ENCODE peak calls at places on chromosomes 3 and 15, in six cellular contexts. U, W, M, Z, G and P are unnamed samples.

GRCh38 chr15:89492111-89492641 is 4.2 kb downstream of the RHCG start:
- DNase-seq in G (peak), W (no peak), U (no peak), M (no peak), Z (peak), P (no peak)

GRCh38 chr3:61954097-61954528 is 392.7 kb downstream of the PTPRG start:
- DNase-seq in G (no peak), Z (peak), M (no peak), W (no peak), U (no peak), P (no peak)

GRCh38 chr3:38003371-38003816 is 12.8 kb downstream of the VILL start:
- DNase-seq in G (peak), W (peak), M (peak), Z (peak), U (peak), P (no peak)

GRCh38 chr15:82158811-82159210 is 103.7 kb downstream of the EFL1 start:
- DNase-seq in Z (peak), M (no peak), U (no peak), G (no peak), W (no peak), P (no peak)

GRCh38 chr3:10772230-10773161 is 43.5 kb upstream of the SLC6A11 start:
- DNase-seq in M (no peak), Z (no peak), U (no peak), W (no peak), G (peak), P (peak)

GRCh38 chr15:50315814-50316630 is 39.0 kb downstream of the GABPB1 start:
- DNase-seq in W (no peak), M (no peak), U (peak), Z (peak), G (peak), P (no peak)

GRCh38 chr15:68614621-68615035 is 35.8 kb downstream of the CORO2B start:
- DNase-seq in M (no peak), Z (peak), G (peak), U (no peak), W (no peak), P (no peak)

GRCh38 chr15:29103825-29104565 is 165.6 kb downstream of the NSMCE3 start:
- DNase-seq in U (peak), W (no peak), Z (peak), M (peak), G (peak), P (peak)

GRCh38 chr3:189898559-189899153 is 222.0 kb downstream of the P3H2 start:
- DNase-seq in G (no peak), W (no peak), M (no peak), U (no peak), Z (no peak), P (no peak)